ENCODE peak calls at places on chromosomes 2 and 18, in five cellular contexts. W is WTC11, R is fibroblast of pulmonary artery, J is psoas muscle, Q is type B pancreatic cell. G is an unnamed sample.

GRCh38 chr2:85012431-85012830 is 41.5 kb downstream of the KCMF1 start:
- DNase-seq in R (no peak), J (no peak), Q (no peak), W (no peak), G (no peak)

GRCh38 chr18:56538756-56539155 is 99.6 kb downstream of the TXNL1 start:
- DNase-seq in W (no peak), J (no peak), R (no peak), Q (no peak), G (no peak)

GRCh38 chr2:129888896-129889295 is 90.6 kb upstream of the RAB6C start:
- DNase-seq in W (no peak), R (peak), Q (no peak), J (no peak), G (no peak)

GRCh38 chr2:61689526-61689925 is 151.4 kb upstream of the XPO1 start:
- DNase-seq in R (peak), Q (no peak), J (no peak), W (no peak), G (no peak)

GRCh38 chr2:17583166-17583565 is 42.7 kb downstream of the VSNL1 start:
- DNase-seq in J (no peak), R (peak), W (no peak), Q (no peak), G (no peak)

GRCh38 chr18:10240276-10240675 is 214.2 kb upstream of the APCDD1 start:
- DNase-seq in R (no peak), W (no peak), Q (no peak), J (no peak), G (no peak)

GRCh38 chr2:25829377-25829704 is 48.9 kb downstream of the ASXL2 start:
- DNase-seq in Q (no peak), R (peak), J (no peak), W (no peak), G (no peak)

GRCh38 chr18:11518788-11519685 is 90.4 kb upstream of the SLC35G4 start:
- DNase-seq in W (peak), R (peak), Q (no peak), J (no peak), G (no peak)

GRCh38 chr2:72883356-72883962 is 3.7 kb upstream of the SPR start:
- DNase-seq in Q (no peak), J (peak), R (peak), W (peak), G (peak)

GRCh38 chr2:199230091-199230490 is 227.6 kb downstream of the SATB2 start:
- DNase-seq in W (no peak), J (no peak), R (peak), Q (no peak), G (no peak)

GRCh38 chr2:109170645-109171044 is 41.6 kb downstream of the SH3RF3 start:
- DNase-seq in R (no peak), J (no peak), Q (no peak), W (no peak), G (no peak)
- TF ChIP-seq CTCF in R (no peak), J (no peak), Q (no peak), W (no peak), G (no peak)

DNA sequence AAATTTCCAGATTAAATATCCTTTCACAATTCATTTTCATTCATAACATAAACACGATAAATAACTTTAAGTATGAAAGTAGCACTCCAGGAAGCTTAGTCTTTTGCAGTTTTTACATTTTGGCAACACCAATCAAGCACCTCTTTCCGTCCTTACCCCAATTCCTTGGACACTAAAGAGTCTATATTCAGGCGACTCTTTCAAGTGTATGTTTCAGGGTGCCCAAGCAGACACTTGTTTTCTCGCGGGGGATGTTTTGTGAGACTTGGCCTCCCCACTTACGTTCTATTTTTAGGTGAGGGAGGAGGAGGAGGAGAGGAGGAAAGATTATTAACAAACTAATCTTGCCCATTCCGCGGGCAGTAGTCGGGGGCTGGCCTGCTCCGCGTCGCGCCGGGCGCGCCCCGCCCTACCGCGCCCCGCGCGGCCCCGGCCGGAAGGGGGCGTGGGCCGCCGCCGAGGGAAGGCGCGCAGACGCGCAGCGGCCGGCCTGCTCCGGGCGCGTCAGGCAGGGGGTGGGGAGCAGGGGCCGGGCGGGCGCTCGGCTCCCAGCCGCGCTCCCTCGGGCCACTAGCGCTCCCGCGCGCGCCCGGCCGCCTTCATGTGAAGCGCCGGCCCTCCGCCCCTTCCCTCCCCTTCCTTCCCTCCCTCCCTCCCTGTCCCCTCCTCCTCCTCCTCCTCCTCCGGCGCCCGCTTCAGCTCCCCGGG is at the start of gene ITPRID2:
- DNase-seq in W (peak), Q (no peak), R (peak), J (peak), G (peak)
- TF ChIP-seq CTCF in W (no peak), Q (no peak), R (no peak), J (peak), G (no peak)

GRCh38 chr18:54950221-54950620 is 9.0 kb downstream of the CCDC68 start:
- DNase-seq in J (no peak), R (no peak), Q (no peak), W (no peak), G (no peak)
- TF ChIP-seq CTCF in J (no peak), R (no peak), Q (no peak), W (no peak), G (no peak)

DNA sequence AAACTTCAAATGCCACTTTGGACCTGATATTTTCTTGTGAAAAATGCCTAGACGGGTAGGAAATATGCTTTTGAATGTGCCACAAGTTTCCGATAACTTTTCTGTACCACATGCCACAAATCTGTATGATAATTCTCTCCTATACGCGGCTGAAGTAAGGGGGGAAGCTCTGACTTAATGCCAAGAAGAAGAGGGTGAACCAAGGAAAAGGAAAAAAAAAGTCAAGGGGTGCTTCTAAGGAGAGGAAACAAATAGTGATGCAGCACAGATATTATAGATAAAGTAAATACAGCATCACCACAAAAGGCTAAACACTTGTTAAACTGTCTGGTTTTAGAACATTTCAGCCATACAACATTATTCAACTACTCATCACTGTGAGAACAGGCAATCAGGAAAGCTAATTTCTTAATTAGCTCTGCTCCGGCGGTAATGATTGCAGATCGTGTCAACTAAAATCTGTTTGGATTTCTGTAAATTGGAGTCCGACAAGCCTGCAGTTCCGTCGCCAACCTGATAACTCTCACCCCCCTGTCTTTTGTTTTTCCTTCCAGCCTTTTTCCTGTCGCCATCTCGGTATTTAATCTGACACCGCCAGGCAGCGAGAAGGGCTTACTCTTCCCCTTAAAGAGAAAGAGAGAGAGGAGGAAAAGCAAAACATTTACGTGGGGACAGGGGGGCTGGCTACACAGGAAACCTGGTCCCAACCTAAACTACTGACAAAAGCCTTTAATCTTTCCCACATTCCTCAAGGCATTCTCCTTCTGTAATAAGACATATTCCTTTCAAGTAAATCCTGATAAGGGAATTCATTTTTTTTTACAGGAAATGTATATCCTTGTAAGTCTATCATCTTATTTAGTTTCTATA is 67.5 kb downstream of the ZEB2 start:
- DNase-seq in J (no peak), W (peak), R (peak), Q (no peak), G (no peak)
- TF ChIP-seq CTCF in J (peak), W (no peak), R (peak), Q (peak), G (peak)

GRCh38 chr2:134411828-134412638 is 158.2 kb downstream of the MGAT5 start:
- DNase-seq in Q (no peak), W (peak), J (peak), R (peak), G (peak)
- TF ChIP-seq CTCF in Q (peak), W (peak), J (peak), R (peak), G (peak)

DNA sequence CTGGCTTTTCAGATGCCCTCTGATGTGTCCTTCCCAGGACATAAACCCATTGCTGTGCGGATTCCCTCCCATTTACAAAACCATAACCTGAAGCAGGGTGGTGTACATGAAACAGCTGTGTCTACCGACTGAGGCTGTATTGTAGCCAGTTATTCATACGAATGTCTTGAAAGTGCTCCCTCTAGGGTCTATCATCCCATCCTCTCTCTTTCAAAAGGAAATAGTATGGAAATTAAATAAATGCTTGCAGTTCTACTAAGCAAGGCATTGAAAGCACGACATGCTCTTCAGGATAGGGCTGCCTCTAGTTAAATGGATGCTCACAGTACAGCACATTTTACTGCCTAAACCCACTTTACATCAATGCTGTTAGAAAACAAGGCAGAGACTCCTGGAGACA is 112.2 kb upstream of the PXDN start:
- DNase-seq in Q (no peak), R (no peak), W (no peak), J (no peak), G (no peak)
- TF ChIP-seq CTCF in Q (no peak), R (no peak), W (no peak), J (no peak), G (peak)

DNA sequence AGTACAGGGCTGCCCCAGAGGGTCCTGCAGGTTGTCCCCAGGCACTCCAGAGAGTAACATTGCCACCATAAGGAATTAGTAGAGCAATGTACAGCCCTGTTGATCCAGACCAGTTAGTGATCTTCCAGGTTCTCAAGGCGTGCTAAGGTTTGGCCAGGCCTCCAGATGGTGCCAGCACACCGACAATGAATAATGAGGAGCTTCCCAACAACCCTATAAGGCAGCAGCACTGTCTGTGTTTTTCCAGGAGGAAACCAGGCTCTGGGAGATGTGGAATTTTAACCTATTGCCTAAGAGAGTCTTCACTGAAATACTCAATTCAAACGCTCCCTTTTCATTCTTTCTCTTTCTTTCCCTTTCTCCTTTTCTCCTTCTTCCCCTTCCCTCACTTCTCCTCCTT is 122.1 kb downstream of the MGAT5 start:
- DNase-seq in Q (no peak), J (no peak), W (peak), R (peak), G (peak)
- TF ChIP-seq CTCF in Q (no peak), J (peak), W (no peak), R (peak), G (peak)

G was measured in astrocyte of the cerebellum.